ENCODE peak calls at places on chromosomes 6 and 20, in five cellular contexts. I is HS-27A, X is activated T-helper 1 cell treated with Interleukin-2 at 50 U/mL for 16 hours, R is T-helper 2 cell, M is astrocyte of the cerebellum. P is an unnamed sample.

GRCh38 chr6:39411001-39411400 is 88.5 kb upstream of the KCNK16 start:
- DNase-seq in I (no peak), X (no peak), R (no peak), M (no peak), P (no peak)

GRCh38 chr20:62172666-62173065 is 10.2 kb upstream of the MTG2 start:
- DNase-seq in I (no peak), X (no peak), R (no peak), M (no peak), P (no peak)

GRCh38 chr6:78810146-78810545 is 57.2 kb upstream of the IRAK1BP1 start:
- DNase-seq in I (no peak), X (no peak), R (no peak), M (peak; percentile 18), P (no peak)

GRCh38 chr20:41234546-41234945 is 83.0 kb downstream of the ZHX3 start:
- DNase-seq in I (no peak), X (no peak), R (no peak), M (no peak), P (no peak)

GRCh38 chr6:3664641-3665041 is 86.9 kb downstream of the PXDC1 start:
- DNase-seq in I (no peak), X (no peak), R (no peak), M (no peak), P (no peak)

GRCh38 chr20:23143098-23143497 is 57.0 kb upstream of the CD93 start:
- DNase-seq in I (peak; percentile 67), X (no peak), R (no peak), M (peak; percentile 53), P (no peak)

GRCh38 chr20:1469925-1470571 is 3.4 kb upstream of the NSFL1C start:
- DNase-seq in I (peak; percentile 97), X (no peak), R (no peak), M (peak; percentile 97), P (peak; percentile 96)

GRCh38 chr6:33426590-33427563 is 7.0 kb downstream of the SYNGAP1 start:
- DNase-seq in I (no peak), X (no peak), R (no peak), M (no peak), P (no peak)

GRCh38 chr6:139164001-139164400 is 29.1 kb downstream of the HECA start:
- DNase-seq in I (no peak), X (no peak), R (no peak), M (no peak), P (no peak)

GRCh38 chr20:9884061-9884460 is 45.2 kb upstream of the PAK5 start:
- DNase-seq in I (no peak), X (no peak), R (no peak), M (no peak), P (no peak)

GRCh38 chr6:148893073-148893472 is 146.2 kb downstream of the UST start:
- DNase-seq in I (no peak), X (no peak), R (no peak), M (no peak), P (no peak)

GRCh38 chr20:9507544-9508239 is 6.7 kb upstream of the LAMP5 start:
- DNase-seq in I (no peak), X (no peak), R (no peak), M (no peak), P (no peak)

GRCh38 chr6:106100755-106101154 is 14.6 kb downstream of the PRDM1 start:
- DNase-seq in I (no peak), X (no peak), R (no peak), M (no peak), P (no peak)

GRCh38 chr20:9160760-9161159 is 91.9 kb downstream of the PLCB4 start:
- DNase-seq in I (no peak), X (no peak), R (no peak), M (no peak), P (no peak)

GRCh38 chr20:59042151-59042795 is at the start of gene PRELID3B:
- DNase-seq in I (no peak), X (no peak), R (peak; percentile 17), M (no peak), P (no peak)

GRCh38 chr20:2767768-2768631 is 32.4 kb downstream of the CPXM1 start:
- DNase-seq in I (no peak), X (no peak), R (no peak), M (peak; percentile 66), P (no peak)

GRCh38 chr6:134593442-134593841 is 275.5 kb upstream of the SGK1 start:
- DNase-seq in I (no peak), X (no peak), R (no peak), M (no peak), P (no peak)

GRCh38 chr6:160505970-160506369 is 157.8 kb downstream of the SLC22A3 start:
- DNase-seq in I (no peak), X (no peak), R (no peak), M (no peak), P (no peak)

P was measured in non-pigmented ciliary epithelial cell.